ENCODE peak calls at places on chromosomes 4 and X, in nine cellular contexts. L is coronary artery, X is PC-3, E is astrocyte of the cerebellum, Y is ovary, N is A673, Z is progenitor cell of endocrine pancreas, D is OCI-LY7, W is WERI-Rb-1. O is an unnamed sample.

GRCh38 chrX:142095816-142096215 is 109.3 kb downstream of the MAGEC2 start:
- DNase-seq in L (no peak), X (no peak), E (no peak), Y (no peak), N (no peak), Z (no peak), D (no peak), W (no peak), O (no peak)

GRCh38 chr4:33060873-33061542 is 2340.8 kb downstream of the PCDH7 start:
- DNase-seq in L (no peak), X (peak), E (peak), Y (no peak), N (peak), Z (peak), D (peak), W (peak), O (peak)

GRCh38 chrX:20019672-20020365 is 29.0 kb upstream of the BCLAF3 start:
- DNase-seq in L (no peak), X (no peak), E (no peak), Y (no peak), N (no peak), Z (no peak), D (no peak), W (no peak), O (no peak)

GRCh38 chr4:150769235-150769634 is 187.3 kb downstream of the MAB21L2 start:
- DNase-seq in L (no peak), X (peak), E (no peak), Y (no peak), N (no peak), Z (no peak), D (no peak), W (no peak), O (no peak)

GRCh38 chrX:97158270-97158669 is 274.6 kb downstream of the RPA4 start:
- DNase-seq in L (no peak), X (peak), E (no peak), Y (no peak), N (peak), Z (no peak), D (no peak), W (no peak), O (no peak)

GRCh38 chr4:98994474-98995182 is 893 bp upstream of the METAP1 start:
- DNase-seq in L (no peak), X (no peak), E (no peak), Y (peak), N (peak), Z (no peak), D (no peak), W (no peak), O (no peak)

GRCh38 chr4:16914208-16914607 is 15.8 kb upstream of the LDB2 start:
- DNase-seq in L (no peak), X (no peak), E (no peak), Y (peak), N (peak), Z (no peak), D (peak), W (peak), O (no peak)

GRCh38 chr4:23260510-23260909 is 567.8 kb downstream of the GBA3 start:
- DNase-seq in L (no peak), X (no peak), E (no peak), Y (no peak), N (no peak), Z (no peak), D (no peak), W (no peak), O (no peak)

GRCh38 chrX:1239681-1240142 is 27.3 kb upstream of the CRLF2 start:
- DNase-seq in L (peak), X (no peak), E (no peak), Y (peak), N (no peak), Z (no peak), D (no peak), W (no peak), O (no peak)

GRCh38 chr4:179353791-179354190 is 1911.6 kb upstream of the AGA start:
- DNase-seq in L (no peak), X (peak), E (no peak), Y (no peak), N (no peak), Z (no peak), D (no peak), W (no peak), O (no peak)

GRCh38 chr4:138310498-138310897 is 68.3 kb upstream of the SLC7A11 start:
- DNase-seq in L (no peak), X (no peak), E (no peak), Y (no peak), N (no peak), Z (no peak), D (no peak), W (no peak), O (no peak)

GRCh38 chr4:6888506-6889071 is 21.0 kb upstream of the TBC1D14 start:
- DNase-seq in L (no peak), X (no peak), E (no peak), Y (peak), N (no peak), Z (no peak), D (no peak), W (no peak), O (no peak)

GRCh38 chr4:1196421-1197183 is 24.2 kb upstream of the SPON2 start:
- DNase-seq in L (peak), X (no peak), E (no peak), Y (no peak), N (no peak), Z (no peak), D (no peak), W (no peak), O (no peak)

GRCh38 chr4:5874811-5875465 is 17.9 kb downstream of the CRMP1 start:
- DNase-seq in L (no peak), X (peak), E (peak), Y (no peak), N (peak), Z (no peak), D (no peak), W (no peak), O (no peak)

GRCh38 chrX:31209005-31209612 is 137.3 kb upstream of the FTHL17 start:
- DNase-seq in L (no peak), X (no peak), E (no peak), Y (no peak), N (peak), Z (no peak), D (no peak), W (no peak), O (no peak)

GRCh38 chr4:105305019-105305836 is 158.6 kb downstream of the TET2 start:
- DNase-seq in L (no peak), X (no peak), E (no peak), Y (no peak), N (no peak), Z (no peak), D (no peak), W (no peak), O (no peak)

GRCh38 chrX:116436358-116436816 is at the start of gene SLC6A14:
- DNase-seq in L (no peak), X (peak), E (no peak), Y (no peak), N (no peak), Z (no peak), D (no peak), W (no peak), O (no peak)

GRCh38 chrX:25599061-25599460 is 539.1 kb upstream of the MAGEB18 start:
- DNase-seq in L (no peak), X (no peak), E (no peak), Y (no peak), N (no peak), Z (no peak), D (no peak), W (no peak), O (no peak)

GRCh38 chr4:46274717-46275116 is 115.2 kb downstream of the GABRA2 start:
- DNase-seq in L (no peak), X (peak), E (no peak), Y (no peak), N (peak), Z (no peak), D (peak), W (no peak), O (no peak)

GRCh38 chr4:26238426-26238781 is 82.4 kb upstream of the RBPJ start:
- DNase-seq in L (no peak), X (peak), E (no peak), Y (no peak), N (no peak), Z (no peak), D (no peak), W (no peak), O (no peak)

GRCh38 chr4:144611850-144612249 is 34.1 kb upstream of the HHIP start:
- DNase-seq in L (no peak), X (peak), E (no peak), Y (no peak), N (peak), Z (no peak), D (peak), W (peak), O (peak)

GRCh38 chr4:150867148-150867547 is 147.9 kb downstream of the LRBA start:
- DNase-seq in L (no peak), X (peak), E (peak), Y (peak), N (peak), Z (no peak), D (peak), W (peak), O (peak)

GRCh38 chrX:13220916-13221315 is 98.9 kb downstream of the ATXN3L start:
- DNase-seq in L (no peak), X (peak), E (peak), Y (no peak), N (no peak), Z (no peak), D (no peak), W (no peak), O (no peak)

GRCh38 chrX:155022587-155022986 is at the start of gene F8:
- DNase-seq in L (no peak), X (no peak), E (no peak), Y (no peak), N (no peak), Z (no peak), D (no peak), W (no peak), O (no peak)

GRCh38 chr4:81651500-81651899 is 179.8 kb upstream of the RASGEF1B start:
- DNase-seq in L (no peak), X (no peak), E (no peak), Y (no peak), N (no peak), Z (no peak), D (peak), W (no peak), O (no peak)

GRCh38 chrX:150414228-150414627 is 51.1 kb downstream of the MAMLD1 start:
- DNase-seq in L (no peak), X (no peak), E (no peak), Y (no peak), N (peak), Z (no peak), D (no peak), W (no peak), O (no peak)

GRCh38 chrX:96576358-96576757 is 108.3 kb upstream of the DIAPH2 start:
- DNase-seq in L (no peak), X (peak), E (no peak), Y (no peak), N (no peak), Z (no peak), D (no peak), W (no peak), O (no peak)

GRCh38 chr4:152079543-152080293 is 318.9 kb upstream of the GATB start:
- DNase-seq in L (no peak), X (no peak), E (no peak), Y (no peak), N (no peak), Z (no peak), D (peak), W (no peak), O (no peak)

GRCh38 chrX:54482839-54483593 is 13.0 kb downstream of the FGD1 start:
- DNase-seq in L (no peak), X (no peak), E (no peak), Y (no peak), N (no peak), Z (no peak), D (no peak), W (no peak), O (no peak)

GRCh38 chr4:84647307-84647884 is 64.5 kb downstream of the CDS1 start:
- DNase-seq in L (no peak), X (no peak), E (no peak), Y (peak), N (peak), Z (no peak), D (no peak), W (no peak), O (no peak)

GRCh38 chr4:140052050-140052449 is 101.9 kb downstream of the MAML3 start:
- DNase-seq in L (no peak), X (peak), E (no peak), Y (peak), N (peak), Z (no peak), D (peak), W (peak), O (no peak)

GRCh38 chr4:40606239-40606767 is 23.4 kb downstream of the RBM47 start:
- DNase-seq in L (no peak), X (no peak), E (no peak), Y (no peak), N (no peak), Z (no peak), D (peak), W (peak), O (no peak)
- TF ChIP-seq CTCF in L (no peak), X (no peak), E (no peak), Y (no peak), N (no peak), Z (peak), D (peak), W (peak), O (no peak)

DNA sequence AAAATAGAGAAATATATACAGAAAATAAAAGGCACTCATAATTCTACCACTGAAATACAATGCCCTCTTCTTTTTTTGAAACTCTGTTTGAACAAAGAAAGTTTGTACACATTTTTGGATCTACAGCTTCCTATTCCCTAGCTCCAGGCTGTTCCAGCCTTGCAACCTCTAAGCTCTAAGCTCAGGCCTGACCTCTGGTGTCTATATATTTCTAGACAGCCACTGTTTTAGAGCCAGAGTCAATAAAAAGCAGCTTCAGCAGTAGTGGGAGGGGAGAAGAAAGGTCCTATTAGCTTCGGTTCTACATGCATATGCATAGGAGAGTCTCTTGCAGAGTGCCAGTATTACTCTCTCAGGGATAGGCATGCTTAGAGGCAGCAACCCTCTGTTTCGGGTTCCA is 39.7 kb downstream of the CLDN2 start:
- DNase-seq in L (no peak), X (peak), E (peak), Y (no peak), N (peak), Z (no peak), D (no peak), W (no peak), O (no peak)
- TF ChIP-seq CTCF in L (no peak), X (peak), E (peak), Y (no peak), N (peak), Z (peak), D (no peak), W (no peak), O (peak)

GRCh38 chr4:74623041-74623440 is 171.3 kb downstream of the BTC start:
- DNase-seq in L (no peak), X (peak), E (peak), Y (no peak), N (peak), Z (no peak), D (peak), W (peak), O (no peak)
- TF ChIP-seq CTCF in L (no peak), X (peak), E (peak), Y (no peak), N (peak), Z (peak), D (peak), W (peak), O (peak)

GRCh38 chr4:38072578-38072977 is 112.4 kb downstream of the PTTG2 start:
- DNase-seq in L (no peak), X (no peak), E (no peak), Y (peak), N (no peak), Z (no peak), D (no peak), W (no peak), O (no peak)

GRCh38 chr4:38073596-38074234 is 113.5 kb downstream of the PTTG2 start:
- DNase-seq in L (no peak), X (no peak), E (no peak), Y (peak), N (no peak), Z (no peak), D (no peak), W (no peak), O (no peak)

GRCh38 chr4:38075370-38076152 is 115.4 kb downstream of the PTTG2 start:
- DNase-seq in L (no peak), X (no peak), E (no peak), Y (peak), N (no peak), Z (no peak), D (no peak), W (no peak), O (no peak)

GRCh38 chr4:38069271-38069760 is 109.1 kb downstream of the PTTG2 start:
- DNase-seq in L (no peak), X (peak), E (no peak), Y (peak), N (no peak), Z (peak), D (peak), W (no peak), O (no peak)

GRCh38 chr4:38071801-38072567 is 111.8 kb downstream of the PTTG2 start:
- DNase-seq in L (no peak), X (no peak), E (no peak), Y (peak), N (peak), Z (no peak), D (peak), W (no peak), O (no peak)
- TF ChIP-seq CTCF in L (no peak), X (no peak), E (no peak), Y (no peak), N (no peak), Z (no peak), D (no peak), W (no peak), O (no peak)

GRCh38 chr4:88830576-88830975 is 132.9 kb upstream of the NAP1L5 start:
- DNase-seq in L (no peak), X (no peak), E (no peak), Y (no peak), N (no peak), Z (no peak), D (no peak), W (no peak), O (no peak)
- TF ChIP-seq CTCF in L (no peak), X (no peak), E (no peak), Y (no peak), N (no peak), Z (no peak), D (no peak), W (no peak), O (no peak)

GRCh38 chrX:136163694-136164093 is 16.4 kb downstream of the FHL1 start:
- DNase-seq in L (no peak), X (no peak), E (no peak), Y (no peak), N (no peak), Z (no peak), D (no peak), W (no peak), O (no peak)

GRCh38 chrX:136158685-136159084 is 11.4 kb downstream of the FHL1 start:
- DNase-seq in L (no peak), X (no peak), E (no peak), Y (no peak), N (no peak), Z (no peak), D (no peak), W (no peak), O (no peak)

GRCh38 chrX:136166221-136166855 is 19.0 kb downstream of the FHL1 start:
- DNase-seq in L (no peak), X (peak), E (no peak), Y (no peak), N (peak), Z (no peak), D (peak), W (no peak), O (no peak)

GRCh38 chrX:136159615-136160025 is 12.3 kb downstream of the FHL1 start:
- DNase-seq in L (no peak), X (peak), E (no peak), Y (no peak), N (no peak), Z (no peak), D (no peak), W (no peak), O (no peak)

DNA sequence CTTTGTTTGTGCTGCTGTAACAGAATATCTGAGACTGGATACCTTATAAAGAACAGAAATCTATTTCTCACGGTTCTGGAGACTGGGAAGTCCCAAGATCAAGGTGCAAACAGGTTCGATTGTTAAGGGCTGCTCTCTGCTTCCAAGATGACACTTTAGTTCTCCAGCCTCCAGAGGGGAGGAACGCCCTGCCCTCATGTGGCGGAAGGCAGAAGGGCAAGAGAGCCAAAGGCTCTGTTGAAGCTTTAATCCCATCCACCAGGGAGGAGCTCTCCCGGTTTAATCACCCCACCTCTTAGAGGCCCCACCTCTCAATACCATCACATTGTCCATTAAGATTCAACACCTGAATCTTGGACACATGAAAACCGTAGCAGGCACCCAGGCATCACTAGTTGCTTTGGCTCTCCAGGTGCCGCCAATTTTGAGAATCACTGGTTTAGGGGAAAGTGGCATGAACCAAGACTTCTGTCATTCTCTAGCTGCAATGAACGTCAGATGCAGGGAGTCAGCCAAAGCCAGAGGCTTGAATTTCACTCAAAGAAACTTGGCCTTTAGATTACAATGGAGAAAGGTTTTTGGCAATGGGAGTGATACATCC is 15.6 kb downstream of the FHL1 start:
- DNase-seq in L (no peak), X (peak), E (no peak), Y (peak), N (peak), Z (no peak), D (peak), W (peak), O (peak)
- TF ChIP-seq CTCF in L (peak), X (peak), E (peak), Y (no peak), N (peak), Z (peak), D (peak), W (peak), O (peak)

GRCh38 chr4:2754848-2755820 is 1.0 kb downstream of the TNIP2 start:
- DNase-seq in L (no peak), X (no peak), E (no peak), Y (no peak), N (no peak), Z (no peak), D (no peak), W (no peak), O (no peak)

GRCh38 chr4:2753444-2753843 is 2.7 kb downstream of the TNIP2 start:
- DNase-seq in L (no peak), X (peak), E (no peak), Y (no peak), N (no peak), Z (no peak), D (no peak), W (no peak), O (no peak)

GRCh38 chr4:2757426-2757825 is 1.3 kb upstream of the TNIP2 start:
- DNase-seq in L (no peak), X (no peak), E (no peak), Y (no peak), N (no peak), Z (no peak), D (no peak), W (no peak), O (no peak)

GRCh38 chr4:2756691-2757350 is 685 bp upstream of the TNIP2 start:
- DNase-seq in L (no peak), X (no peak), E (no peak), Y (no peak), N (no peak), Z (no peak), D (no peak), W (no peak), O (no peak)

GRCh38 chr4:2755821-2756690 is at the start of gene TNIP2:
- DNase-seq in L (peak), X (peak), E (no peak), Y (peak), N (peak), Z (peak), D (peak), W (peak), O (peak)
- TF ChIP-seq CTCF in L (no peak), X (no peak), E (peak), Y (peak), N (peak), Z (peak), D (no peak), W (peak), O (peak)

GRCh38 chr4:18813055-18813454 is 791.5 kb upstream of the LCORL start:
- DNase-seq in L (no peak), X (no peak), E (no peak), Y (no peak), N (no peak), Z (no peak), D (no peak), W (no peak), O (no peak)

GRCh38 chr4:18813771-18814170 is 792.2 kb upstream of the LCORL start:
- DNase-seq in L (no peak), X (no peak), E (no peak), Y (no peak), N (no peak), Z (no peak), D (no peak), W (no peak), O (no peak)

GRCh38 chr4:18816228-18816891 is 794.8 kb upstream of the LCORL start:
- DNase-seq in L (no peak), X (peak), E (no peak), Y (no peak), N (no peak), Z (no peak), D (no peak), W (no peak), O (no peak)

GRCh38 chr4:18815081-18815778 is 793.7 kb upstream of the LCORL start:
- DNase-seq in L (no peak), X (no peak), E (no peak), Y (no peak), N (no peak), Z (no peak), D (no peak), W (no peak), O (no peak)

GRCh38 chr4:18815779-18816173 is 794.2 kb upstream of the LCORL start:
- DNase-seq in L (no peak), X (peak), E (no peak), Y (no peak), N (peak), Z (no peak), D (peak), W (peak), O (no peak)
- TF ChIP-seq CTCF in L (no peak), X (peak), E (no peak), Y (no peak), N (no peak), Z (no peak), D (peak), W (peak), O (no peak)

GRCh38 chr4:108714880-108715279 is 48.0 kb downstream of the ETNPPL start:
- DNase-seq in L (no peak), X (no peak), E (no peak), Y (no peak), N (no peak), Z (no peak), D (no peak), W (no peak), O (no peak)
- TF ChIP-seq CTCF in L (no peak), X (no peak), E (no peak), Y (no peak), N (no peak), Z (no peak), D (no peak), W (no peak), O (no peak)

O was measured in neural crest cell.